ENCODE peak calls at places on chromosomes 13 and 19, in eight cellular contexts. F is neural progenitor cell, L is GM23338, C is GM23248, Y is PC-3, T is SK-N-SH, V is hepatocyte, N is HCT116. H is an unnamed sample.
A peak's percentile ranks its signal among the peaks of the same experiment; 100 is the strongest.

GRCh38 chr13:41079725-41080124 is 18.4 kb downstream of the WBP4 start:
- DNase-seq in V (no peak), T (no peak), L (no peak), C (no peak), Y (no peak), N (no peak), F (no peak), H (no peak)

GRCh38 chr19:57052102-57052501 is 67.7 kb upstream of the USP29 start:
- DNase-seq in L (no peak), V (no peak), N (no peak), F (no peak), Y (no peak), T (no peak), C (no peak), H (no peak)

GRCh38 chr19:1076951-1077350 is 10.0 kb downstream of the ARHGAP45 start:
- DNase-seq in F (no peak), T (no peak), N (no peak), L (no peak), Y (peak; percentile 77), V (no peak), C (peak; percentile 32), H (peak; percentile 96)

GRCh38 chr13:112693831-112694497 is 4.1 kb downstream of the ATP11A start:
- DNase-seq in T (no peak), N (no peak), F (peak; percentile 35), V (no peak), C (peak; percentile 88), L (no peak), Y (peak; percentile 22), H (no peak)

GRCh38 chr19:45814166-45814780 is 835 bp downstream of the RSPH6A start:
- DNase-seq in F (no peak), Y (no peak), C (peak; percentile 32), T (no peak), V (no peak), N (no peak), L (no peak), H (no peak)

GRCh38 chr13:101751488-101751887 is 299.0 kb downstream of the ITGBL1 start:
- DNase-seq in L (peak; percentile 30), N (no peak), F (no peak), Y (peak; percentile 92), C (peak; percentile 30), V (peak; percentile 52), T (peak; percentile 31), H (no peak)

GRCh38 chr13:27857271-27857670 is 62.5 kb upstream of the PDX1 start:
- DNase-seq in C (no peak), F (no peak), L (peak; percentile 32), N (no peak), T (no peak), V (no peak), Y (no peak), H (no peak)

GRCh38 chr19:17125728-17126677 is 50.4 kb downstream of the MYO9B start:
- DNase-seq in N (no peak), Y (no peak), V (no peak), L (peak; percentile 41), F (no peak), T (peak; percentile 83), C (peak; percentile 72), H (peak; percentile 67)

GRCh38 chr13:50589651-50590054 is 253.8 kb downstream of the DLEU7 start:
- DNase-seq in C (peak; percentile 96), N (no peak), F (no peak), Y (peak; percentile 65), T (no peak), L (no peak), V (peak; percentile 28), H (no peak)

GRCh38 chr13:27839809-27840467 is 47.7 kb downstream of the GSX1 start:
- DNase-seq in L (no peak), N (peak; percentile 36), F (no peak), C (peak; percentile 36), Y (peak; percentile 81), T (no peak), V (no peak), H (no peak)

GRCh38 chr19:1699998-1700732 is 47.8 kb upstream of the TCF3 start:
- DNase-seq in F (no peak), Y (no peak), L (no peak), N (no peak), C (no peak), T (peak; percentile 55), V (no peak), H (no peak)

GRCh38 chr19:37519890-37520289 is 13.2 kb downstream of the ZNF793 start:
- DNase-seq in Y (peak; percentile 3), C (no peak), T (no peak), F (no peak), V (peak; percentile 20), L (no peak), N (no peak), H (no peak)

GRCh38 chr13:28159057-28159456 is 20.7 kb downstream of the PAN3 start:
- DNase-seq in V (no peak), F (no peak), Y (no peak), N (no peak), C (no peak), T (no peak), L (no peak), H (no peak)

GRCh38 chr13:95195146-95195545 is 106.1 kb downstream of the ABCC4 start:
- DNase-seq in F (no peak), V (no peak), N (no peak), Y (no peak), L (no peak), T (no peak), C (no peak), H (no peak)

GRCh38 chr19:35257113-35257461 is 8.3 kb downstream of the LSR start:
- DNase-seq in C (no peak), Y (no peak), N (no peak), T (no peak), V (no peak), F (no peak), L (no peak), H (no peak)

GRCh38 chr13:113366031-113366588 is 2.2 kb upstream of the GRTP1 start:
- DNase-seq in T (no peak), V (no peak), Y (no peak), F (no peak), N (no peak), L (no peak), C (peak; percentile 38), H (no peak)

GRCh38 chr13:113552786-113553540 is 31.6 kb upstream of the TFDP1 start:
- DNase-seq in T (no peak), N (no peak), F (no peak), L (no peak), V (no peak), C (no peak), Y (no peak), H (no peak)

GRCh38 chr13:48496796-48497195 is 36.1 kb downstream of the RCBTB2 start:
- DNase-seq in C (no peak), L (peak; percentile 7), F (no peak), V (no peak), T (no peak), N (no peak), Y (no peak), H (no peak)

GRCh38 chr13:28012896-28013295 is 24.4 kb upstream of the URAD start:
- DNase-seq in C (no peak), T (no peak), N (no peak), V (no peak), Y (peak; percentile 69), L (no peak), F (no peak), H (peak; percentile 12)

GRCh38 chr19:12801466-12802266 is at the start of the genes PRDX2 and THSD8:
- DNase-seq in C (peak; percentile 86), L (peak; percentile 94), T (peak; percentile 94), F (peak; percentile 93), Y (peak; percentile 89), V (peak; percentile 92), N (no peak), H (peak; percentile 96)
- TF ChIP-seq EZH2phosphoT487 in C (no peak), L (no peak), T (no peak), F (no peak), Y (no peak), V (no peak), N (no peak), H (no peak)

GRCh38 chr19:55270172-55270942 is 9.6 kb downstream of the HSPBP1 start:
- DNase-seq in L (no peak), N (no peak), T (no peak), V (no peak), F (no peak), C (no peak), Y (no peak), H (no peak)
- TF ChIP-seq EZH2phosphoT487 in L (no peak), N (no peak), T (no peak), V (no peak), F (no peak), C (no peak), Y (no peak), H (no peak)

GRCh38 chr13:109697936-109698335 is 88.4 kb downstream of the IRS2 start:
- DNase-seq in C (no peak), T (no peak), V (no peak), L (no peak), N (no peak), F (no peak), Y (no peak), H (no peak)
- TF ChIP-seq EZH2phosphoT487 in C (no peak), T (no peak), V (no peak), L (no peak), N (no peak), F (no peak), Y (no peak), H (no peak)

DNA sequence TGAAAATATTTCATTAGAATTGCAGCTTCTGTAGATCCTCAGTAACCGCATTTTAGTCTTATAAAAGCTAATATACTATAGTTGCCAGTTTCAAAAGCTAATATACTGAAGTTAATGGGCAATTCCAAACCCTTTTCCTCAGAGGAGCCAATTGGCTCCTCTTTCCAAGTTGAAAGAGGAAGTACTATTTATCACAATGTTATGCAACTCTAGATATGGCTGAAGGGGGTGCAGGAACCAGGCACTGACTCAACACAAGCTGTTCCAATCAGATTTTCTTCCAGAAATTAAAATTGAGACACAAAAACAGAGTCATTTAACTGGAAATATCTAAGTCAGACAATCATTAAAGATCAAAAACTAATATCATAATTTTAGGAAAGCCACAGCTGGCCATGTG is 258.9 kb downstream of the PCDH20 start:
- DNase-seq in N (no peak), F (no peak), V (no peak), T (no peak), C (no peak), L (no peak), Y (no peak), H (no peak)
- TF ChIP-seq EZH2phosphoT487 in N (no peak), F (no peak), V (no peak), T (no peak), C (no peak), L (no peak), Y (no peak), H (no peak)

GRCh38 chr19:49880162-49880869 is 2.8 kb downstream of the TBC1D17 start:
- DNase-seq in T (no peak), L (no peak), Y (no peak), F (no peak), N (no peak), C (no peak), V (no peak), H (no peak)

GRCh38 chr19:49883094-49883493 is 5.6 kb downstream of the TBC1D17 start:
- DNase-seq in F (no peak), V (no peak), C (no peak), T (no peak), L (no peak), N (no peak), Y (no peak), H (no peak)

GRCh38 chr19:49881186-49881585 is 3.7 kb downstream of the TBC1D17 start:
- DNase-seq in L (no peak), F (no peak), T (no peak), V (no peak), C (no peak), N (no peak), Y (no peak), H (no peak)

GRCh38 chr19:49882643-49883042 is 5.1 kb downstream of the TBC1D17 start:
- DNase-seq in V (no peak), F (no peak), Y (no peak), L (no peak), C (no peak), N (no peak), T (no peak), H (no peak)

GRCh38 chr19:49881672-49882394 is 4.3 kb downstream of the TBC1D17 start:
- DNase-seq in N (no peak), C (no peak), T (peak; percentile 64), L (peak; percentile 74), V (no peak), F (peak; percentile 41), Y (peak; percentile 20), H (no peak)
- TF ChIP-seq EZH2phosphoT487 in N (no peak), C (no peak), T (no peak), L (no peak), V (no peak), F (no peak), Y (no peak), H (no peak)

H was measured in OCI-LY7.